ENCODE peak calls at places on chromosomes 2 and 18, in five cellular contexts. A, B, P, Y and W are unnamed samples.

GRCh38 chr18:45014047-45014501 is 333.4 kb downstream of the SETBP1 start:
- DNase-seq in A (peak), B (no peak), P (peak), Y (peak), W (no peak)

GRCh38 chr2:171208648-171209047 is 48.0 kb upstream of the TLK1 start:
- DNase-seq in A (no peak), B (no peak), P (no peak), Y (no peak), W (no peak)

GRCh38 chr2:44126106-44126797 is 42.4 kb upstream of the PPM1B start:
- DNase-seq in A (no peak), B (no peak), P (no peak), Y (no peak), W (no peak)

GRCh38 chr2:223563462-223563861 is 38.7 kb downstream of the SCG2 start:
- DNase-seq in A (peak), B (no peak), P (peak), Y (peak), W (no peak)

GRCh38 chr2:52852006-52852405 is 915.6 kb upstream of the CHAC2 start:
- DNase-seq in A (no peak), B (no peak), P (no peak), Y (no peak), W (no peak)

GRCh38 chr2:211035548-211036185 is 479.3 kb downstream of the CPS1 start:
- DNase-seq in A (peak), B (peak), P (peak), Y (peak), W (no peak)

GRCh38 chr2:46286715-46287114 is 10.5 kb upstream of the EPAS1 start:
- DNase-seq in A (no peak), B (no peak), P (no peak), Y (no peak), W (no peak)

GRCh38 chr2:179562330-179562885 is 297.8 kb upstream of the SESTD1 start:
- DNase-seq in A (no peak), B (no peak), P (peak), Y (no peak), W (no peak)

GRCh38 chr2:233942731-233943130 is 25.6 kb downstream of the TRPM8 start:
- DNase-seq in A (no peak), B (no peak), P (no peak), Y (no peak), W (no peak)

GRCh38 chr2:15626967-15627366 is 35.3 kb downstream of the DDX1 start:
- DNase-seq in A (no peak), B (no peak), P (no peak), Y (no peak), W (no peak)

GRCh38 chr2:15627842-15628684 is 36.4 kb downstream of the DDX1 start:
- DNase-seq in A (no peak), B (no peak), P (no peak), Y (no peak), W (no peak)

GRCh38 chr2:15630958-15631719 is 39.5 kb downstream of the DDX1 start:
- DNase-seq in A (no peak), B (no peak), P (no peak), Y (no peak), W (no peak)

GRCh38 chr2:15630121-15630957 is 38.7 kb downstream of the DDX1 start:
- DNase-seq in A (no peak), B (no peak), P (no peak), Y (no peak), W (no peak)

GRCh38 chr2:15628899-15629855 is 37.5 kb downstream of the DDX1 start:
- DNase-seq in A (no peak), B (no peak), P (no peak), Y (no peak), W (no peak)
- H3K4me3 ChIP-seq in A (no peak), B (no peak), P (no peak), Y (no peak), W (no peak)

GRCh38 chr2:96359310-96359709 is 23.7 kb downstream of the NCAPH start:
- DNase-seq in A (no peak), B (no peak), P (no peak), Y (no peak), W (no peak)
- TF ChIP-seq CTCF in A (no peak), B (no peak), P (no peak), Y (peak), W (peak)

DNA sequence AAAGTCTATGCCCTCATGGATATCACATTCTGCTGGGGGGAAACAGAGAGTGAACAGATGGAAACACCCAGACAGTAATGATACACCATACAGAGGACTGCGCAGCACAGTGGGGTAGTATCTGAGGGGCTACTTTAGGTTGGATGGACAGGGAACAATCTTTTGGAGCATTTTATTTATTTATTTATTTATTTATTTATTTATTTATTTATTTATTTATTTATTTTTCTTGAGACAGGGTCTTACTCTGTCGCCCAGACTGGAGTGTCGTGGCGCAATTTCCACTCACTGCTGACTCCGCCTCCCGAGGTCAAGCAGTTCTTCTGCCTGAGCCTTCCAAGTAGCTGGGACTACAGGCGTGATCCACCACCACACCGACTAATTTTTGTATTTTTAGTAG is 89.2 kb downstream of the TGOLN2 start:
- DNase-seq in A (no peak), B (no peak), P (no peak), Y (no peak), W (no peak)
- H3K4me3 ChIP-seq in A (no peak), B (no peak), P (no peak), Y (no peak), W (no peak)

GRCh38 chr2:226813148-226813701 is 13.6 kb upstream of the IRS1 start:
- DNase-seq in A (no peak), B (no peak), P (peak), Y (no peak), W (no peak)
- TF ChIP-seq CTCF in A (peak), B (no peak), P (peak), Y (peak), W (peak)

GRCh38 chr2:118443596-118443995 is 355.3 kb downstream of the INSIG2 start:
- DNase-seq in A (peak), B (no peak), P (peak), Y (peak), W (no peak)

GRCh38 chr2:118437501-118437900 is 349.2 kb downstream of the INSIG2 start:
- DNase-seq in A (no peak), B (no peak), P (no peak), Y (no peak), W (no peak)

GRCh38 chr2:118442949-118443348 is 354.7 kb downstream of the INSIG2 start:
- DNase-seq in A (no peak), B (no peak), P (no peak), Y (no peak), W (no peak)

DNA sequence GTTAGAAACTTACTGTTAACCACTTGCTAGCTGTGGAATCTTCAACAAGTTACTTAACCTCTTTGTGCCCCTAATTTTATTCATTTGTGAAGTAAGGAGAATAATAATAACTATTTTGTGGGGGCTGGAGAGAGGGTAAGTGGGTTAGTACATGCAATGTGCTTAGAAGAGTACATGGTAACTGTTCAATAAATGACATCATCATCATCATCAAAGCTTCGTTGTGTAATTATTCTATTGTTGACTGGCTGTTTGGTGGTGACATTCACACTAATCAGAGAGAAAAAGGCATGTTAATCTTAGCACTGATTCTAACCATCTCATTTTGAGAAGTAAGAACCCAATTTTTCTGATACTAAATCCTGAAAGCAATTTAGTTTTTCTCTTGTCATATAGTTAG is 352.4 kb downstream of the INSIG2 start:
- DNase-seq in A (no peak), B (no peak), P (no peak), Y (no peak), W (no peak)
- H3K4me3 ChIP-seq in A (no peak), B (no peak), P (no peak), Y (no peak), W (no peak)